ENCODE peak calls at places on chromosomes 6 and 20, in eight cellular contexts. One of them, this sample, is unnamed. For H3K4me1, the result is how much of the 10 kb centered on the place peaks cover.

GRCh38 chr20:642398-643174 is 10.4 kb downstream of the SRXN1 start:
- DNase-seq in thyroid gland: peak
- DNase-seq in IMR-90: no peak
- DNase-seq in esophagus squamous epithelium: no peak
- DNase-seq in breast epithelium: no peak
- DNase-seq in uterus: peak
- DNase-seq in OCI-LY7: no peak
- DNase-seq in PC-3: no peak
- DNase-seq in this sample: no peak

GRCh38 chr20:7926767-7927166 is 13.5 kb downstream of the HAO1 start:
- DNase-seq in thyroid gland: no peak
- DNase-seq in IMR-90: peak
- DNase-seq in esophagus squamous epithelium: no peak
- DNase-seq in breast epithelium: no peak
- DNase-seq in uterus: no peak
- DNase-seq in OCI-LY7: peak
- DNase-seq in PC-3: peak
- DNase-seq in this sample: no peak

GRCh38 chr6:154931741-154932424 is 63.2 kb upstream of the TIAM2 start:
- DNase-seq in thyroid gland: no peak
- DNase-seq in IMR-90: peak
- DNase-seq in esophagus squamous epithelium: no peak
- DNase-seq in breast epithelium: no peak
- DNase-seq in uterus: no peak
- DNase-seq in OCI-LY7: peak
- DNase-seq in PC-3: peak
- DNase-seq in this sample: no peak

GRCh38 chr20:54267510-54268003 is 59.7 kb downstream of the PFDN4 start:
- DNase-seq in thyroid gland: no peak
- DNase-seq in IMR-90: peak
- DNase-seq in esophagus squamous epithelium: no peak
- DNase-seq in breast epithelium: no peak
- DNase-seq in uterus: no peak
- DNase-seq in OCI-LY7: no peak
- DNase-seq in PC-3: peak
- DNase-seq in this sample: no peak

GRCh38 chr6:17817763-17818162 is 111.0 kb upstream of the NUP153 start:
- DNase-seq in thyroid gland: no peak
- DNase-seq in IMR-90: no peak
- DNase-seq in esophagus squamous epithelium: no peak
- DNase-seq in breast epithelium: no peak
- DNase-seq in uterus: no peak
- DNase-seq in OCI-LY7: no peak
- DNase-seq in PC-3: no peak
- DNase-seq in this sample: no peak

GRCh38 chr6:5865492-5866031 is 141.2 kb downstream of the NRN1 start:
- DNase-seq in thyroid gland: no peak
- DNase-seq in IMR-90: no peak
- DNase-seq in esophagus squamous epithelium: no peak
- DNase-seq in breast epithelium: no peak
- DNase-seq in uterus: no peak
- DNase-seq in OCI-LY7: no peak
- DNase-seq in PC-3: no peak
- DNase-seq in this sample: no peak

GRCh38 chr6:144413418-144413817 is 128.3 kb downstream of the UTRN start:
- DNase-seq in thyroid gland: no peak
- DNase-seq in IMR-90: peak
- DNase-seq in esophagus squamous epithelium: no peak
- DNase-seq in breast epithelium: no peak
- DNase-seq in uterus: no peak
- DNase-seq in OCI-LY7: no peak
- DNase-seq in PC-3: peak
- DNase-seq in this sample: peak

GRCh38 chr6:157265630-157266029 is 57.7 kb downstream of the TMEM242 start:
- DNase-seq in thyroid gland: no peak
- DNase-seq in IMR-90: no peak
- DNase-seq in esophagus squamous epithelium: no peak
- DNase-seq in breast epithelium: no peak
- DNase-seq in uterus: no peak
- DNase-seq in OCI-LY7: no peak
- DNase-seq in PC-3: no peak
- DNase-seq in this sample: no peak

GRCh38 chr6:170019259-170020040 is 268.0 kb downstream of the ERMARD start:
- DNase-seq in thyroid gland: no peak
- DNase-seq in IMR-90: no peak
- DNase-seq in esophagus squamous epithelium: no peak
- DNase-seq in breast epithelium: no peak
- DNase-seq in uterus: no peak
- DNase-seq in OCI-LY7: no peak
- DNase-seq in PC-3: peak
- DNase-seq in this sample: no peak

GRCh38 chr20:1820137-1821074 is 74.8 kb upstream of the SIRPA start:
- DNase-seq in thyroid gland: no peak
- DNase-seq in IMR-90: peak
- DNase-seq in esophagus squamous epithelium: no peak
- DNase-seq in breast epithelium: no peak
- DNase-seq in uterus: no peak
- DNase-seq in OCI-LY7: no peak
- DNase-seq in PC-3: peak
- DNase-seq in this sample: no peak

GRCh38 chr6:40342674-40343230 is 244.4 kb downstream of the LRFN2 start:
- DNase-seq in thyroid gland: no peak
- DNase-seq in IMR-90: no peak
- DNase-seq in esophagus squamous epithelium: no peak
- DNase-seq in breast epithelium: no peak
- DNase-seq in uterus: no peak
- DNase-seq in OCI-LY7: no peak
- DNase-seq in PC-3: no peak
- DNase-seq in this sample: no peak

GRCh38 chr6:16635810-16636602 is 125.3 kb downstream of the ATXN1 start:
- DNase-seq in thyroid gland: peak
- DNase-seq in IMR-90: peak
- DNase-seq in esophagus squamous epithelium: no peak
- DNase-seq in breast epithelium: no peak
- DNase-seq in uterus: no peak
- DNase-seq in OCI-LY7: no peak
- DNase-seq in PC-3: peak
- DNase-seq in this sample: no peak

GRCh38 chr6:145148392-145149175 is 586.7 kb downstream of the EPM2A start:
- DNase-seq in thyroid gland: no peak
- DNase-seq in IMR-90: peak
- DNase-seq in esophagus squamous epithelium: no peak
- DNase-seq in breast epithelium: peak
- DNase-seq in uterus: no peak
- DNase-seq in OCI-LY7: no peak
- DNase-seq in PC-3: peak
- DNase-seq in this sample: peak

GRCh38 chr6:88989215-88989614 is 25.8 kb upstream of the RNGTT start:
- DNase-seq in thyroid gland: no peak
- DNase-seq in IMR-90: peak
- DNase-seq in esophagus squamous epithelium: no peak
- DNase-seq in breast epithelium: no peak
- DNase-seq in uterus: no peak
- DNase-seq in OCI-LY7: no peak
- DNase-seq in PC-3: no peak
- DNase-seq in this sample: no peak

GRCh38 chr6:15352884-15353283 is 107.0 kb downstream of the JARID2 start:
- DNase-seq in thyroid gland: no peak
- DNase-seq in IMR-90: peak
- DNase-seq in esophagus squamous epithelium: no peak
- DNase-seq in breast epithelium: no peak
- DNase-seq in uterus: no peak
- DNase-seq in OCI-LY7: no peak
- DNase-seq in PC-3: peak
- DNase-seq in this sample: no peak

GRCh38 chr20:57429579-57430202 is 38.5 kb downstream of the RBM38 start:
- DNase-seq in thyroid gland: no peak
- DNase-seq in IMR-90: peak
- DNase-seq in esophagus squamous epithelium: no peak
- DNase-seq in breast epithelium: no peak
- DNase-seq in uterus: no peak
- DNase-seq in OCI-LY7: no peak
- DNase-seq in PC-3: peak
- DNase-seq in this sample: no peak

GRCh38 chr6:20211941-20212391 is 303 bp downstream of the MBOAT1 start:
- DNase-seq in thyroid gland: peak
- DNase-seq in IMR-90: no peak
- DNase-seq in esophagus squamous epithelium: no peak
- DNase-seq in breast epithelium: no peak
- DNase-seq in uterus: no peak
- DNase-seq in OCI-LY7: no peak
- DNase-seq in PC-3: peak
- DNase-seq in this sample: no peak

GRCh38 chr6:166619912-166620311 is 7.1 kb downstream of the RPS6KA2 start:
- DNase-seq in thyroid gland: peak
- DNase-seq in IMR-90: peak
- DNase-seq in esophagus squamous epithelium: no peak
- DNase-seq in breast epithelium: no peak
- DNase-seq in uterus: peak
- DNase-seq in OCI-LY7: no peak
- DNase-seq in PC-3: peak
- DNase-seq in this sample: no peak

GRCh38 chr6:139778113-139778512 is 403.7 kb upstream of the CITED2 start:
- DNase-seq in thyroid gland: peak
- DNase-seq in IMR-90: no peak
- DNase-seq in esophagus squamous epithelium: no peak
- DNase-seq in breast epithelium: no peak
- DNase-seq in uterus: no peak
- DNase-seq in OCI-LY7: no peak
- DNase-seq in PC-3: no peak
- DNase-seq in this sample: no peak

GRCh38 chr6:136696238-136696637 is 96.0 kb downstream of the MAP3K5 start:
- DNase-seq in thyroid gland: no peak
- DNase-seq in IMR-90: peak
- DNase-seq in esophagus squamous epithelium: no peak
- DNase-seq in breast epithelium: no peak
- DNase-seq in uterus: peak
- DNase-seq in OCI-LY7: no peak
- DNase-seq in PC-3: no peak
- DNase-seq in this sample: no peak

GRCh38 chr6:104218132-104218531 is 641.6 kb downstream of the HACE1 start:
- DNase-seq in thyroid gland: no peak
- DNase-seq in IMR-90: no peak
- DNase-seq in esophagus squamous epithelium: no peak
- DNase-seq in breast epithelium: no peak
- DNase-seq in uterus: no peak
- DNase-seq in OCI-LY7: no peak
- DNase-seq in PC-3: peak
- DNase-seq in this sample: no peak

GRCh38 chr6:105711216-105711615 is 308.3 kb upstream of the PREP start:
- DNase-seq in thyroid gland: no peak
- DNase-seq in IMR-90: peak
- DNase-seq in esophagus squamous epithelium: no peak
- DNase-seq in breast epithelium: no peak
- DNase-seq in uterus: no peak
- DNase-seq in OCI-LY7: no peak
- DNase-seq in PC-3: no peak
- DNase-seq in this sample: no peak

GRCh38 chr20:3304456-3304855 is 65.5 kb upstream of the SLC4A11 start:
- DNase-seq in thyroid gland: no peak
- DNase-seq in IMR-90: no peak
- DNase-seq in esophagus squamous epithelium: no peak
- DNase-seq in breast epithelium: no peak
- DNase-seq in uterus: no peak
- DNase-seq in OCI-LY7: no peak
- DNase-seq in PC-3: no peak
- DNase-seq in this sample: no peak

DNA sequence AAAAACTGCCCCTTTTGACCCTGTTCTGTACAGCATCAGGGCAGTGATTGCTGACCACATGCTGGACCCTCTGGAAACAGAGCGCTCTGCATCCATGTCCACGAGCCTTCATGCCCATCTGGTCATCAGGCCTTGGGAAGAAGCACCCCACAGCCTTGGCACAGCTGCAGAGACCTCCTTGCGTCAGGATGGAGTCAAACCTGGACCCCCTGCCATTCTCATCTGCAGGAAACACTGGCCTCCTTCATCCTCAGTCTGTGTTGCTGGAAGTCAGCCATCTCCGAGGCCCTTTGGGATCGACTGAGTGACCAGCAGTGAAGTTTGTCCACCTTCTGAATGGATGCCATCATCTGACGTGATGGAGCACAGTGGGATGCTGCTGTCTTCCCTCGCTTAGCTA is 2138.3 kb upstream of the DEFB115 start:
- DNase-seq in thyroid gland: no peak
- DNase-seq in IMR-90: no peak
- DNase-seq in esophagus squamous epithelium: no peak
- DNase-seq in breast epithelium: no peak
- DNase-seq in uterus: no peak
- DNase-seq in OCI-LY7: no peak
- DNase-seq in PC-3: no peak
- DNase-seq in this sample: no peak
- TF ChIP-seq CTCF in thyroid gland: no peak
- TF ChIP-seq CTCF in IMR-90: no peak
- TF ChIP-seq CTCF in esophagus squamous epithelium: no peak
- TF ChIP-seq CTCF in breast epithelium: no peak
- TF ChIP-seq CTCF in uterus: no peak
- TF ChIP-seq CTCF in OCI-LY7: no peak
- TF ChIP-seq CTCF in PC-3: no peak
- TF ChIP-seq CTCF in this sample: no peak

GRCh38 chr20:12976720-12977633 is 31.8 kb upstream of the SPTLC3 start:
- DNase-seq in thyroid gland: no peak
- DNase-seq in IMR-90: no peak
- DNase-seq in esophagus squamous epithelium: no peak
- DNase-seq in breast epithelium: no peak
- DNase-seq in uterus: no peak
- DNase-seq in OCI-LY7: no peak
- DNase-seq in PC-3: no peak
- DNase-seq in this sample: no peak
- H3K27ac ChIP-seq in thyroid gland: no peak
- H3K27ac ChIP-seq in IMR-90: no peak
- H3K27ac ChIP-seq in esophagus squamous epithelium: no peak
- H3K27ac ChIP-seq in breast epithelium: no peak
- H3K27ac ChIP-seq in uterus: no peak
- H3K27ac ChIP-seq in OCI-LY7: no peak
- H3K27ac ChIP-seq in PC-3: no peak
- H3K27ac ChIP-seq in this sample: no peak

DNA sequence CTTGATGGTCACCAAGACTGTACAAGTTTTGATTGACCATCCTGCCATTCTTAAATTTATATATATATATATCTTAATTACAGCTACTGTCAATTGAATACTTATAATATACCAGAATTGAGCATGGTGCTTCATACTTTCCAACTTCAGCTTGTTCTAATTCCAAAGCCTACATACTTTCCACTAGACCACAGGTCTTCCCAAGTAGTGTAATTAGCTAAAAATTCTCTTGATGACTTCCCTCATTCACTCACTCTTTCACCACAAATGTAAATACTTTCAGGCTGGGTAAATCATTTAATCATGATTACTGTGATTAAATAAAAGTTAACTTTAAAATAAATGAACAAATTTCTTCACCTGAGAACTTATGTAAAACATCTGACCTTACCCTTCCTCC is 3.4 kb downstream of the ASF1A start:
- DNase-seq in thyroid gland: no peak
- DNase-seq in IMR-90: no peak
- DNase-seq in esophagus squamous epithelium: no peak
- DNase-seq in breast epithelium: no peak
- DNase-seq in uterus: no peak
- DNase-seq in OCI-LY7: no peak
- DNase-seq in PC-3: no peak
- DNase-seq in this sample: no peak
- H3K4me1 ChIP-seq in thyroid gland: under half
- H3K4me1 ChIP-seq in IMR-90: under half
- H3K4me1 ChIP-seq in esophagus squamous epithelium: under half
- H3K4me1 ChIP-seq in breast epithelium: under half
- H3K4me1 ChIP-seq in uterus: under half
- H3K4me1 ChIP-seq in OCI-LY7: under half
- H3K4me1 ChIP-seq in PC-3: under half
- H3K4me1 ChIP-seq in this sample: under half

GRCh38 chr6:127554435-127555006 is 22.5 kb upstream of the C6orf58 start:
- DNase-seq in thyroid gland: no peak
- DNase-seq in IMR-90: peak
- DNase-seq in esophagus squamous epithelium: no peak
- DNase-seq in breast epithelium: no peak
- DNase-seq in uterus: no peak
- DNase-seq in OCI-LY7: peak
- DNase-seq in PC-3: peak
- DNase-seq in this sample: no peak
- TF ChIP-seq CTCF in thyroid gland: peak
- TF ChIP-seq CTCF in IMR-90: peak
- TF ChIP-seq CTCF in esophagus squamous epithelium: no peak
- TF ChIP-seq CTCF in breast epithelium: no peak
- TF ChIP-seq CTCF in uterus: no peak
- TF ChIP-seq CTCF in OCI-LY7: peak
- TF ChIP-seq CTCF in PC-3: peak
- TF ChIP-seq CTCF in this sample: peak